ENCODE peak calls at places on chromosomes 13 and 19, in five cellular contexts. One of them, this sample, is unnamed.

GRCh38 chr19:58021541-58022282 is 12.1 kb upstream of the ZSCAN1 start:
- DNase-seq in ovary: peak; percentile 36
- DNase-seq in A549: peak; percentile 18
- DNase-seq in breast epithelium: peak; percentile 38
- DNase-seq in right lobe of liver: no peak
- DNase-seq in this sample: peak; percentile 50

GRCh38 chr19:36128392-36128736 is 11.5 kb upstream of the CAPNS1 start:
- DNase-seq in right lobe of liver: peak; percentile 71
- DNase-seq in A549: no peak
- DNase-seq in ovary: no peak
- DNase-seq in breast epithelium: no peak
- DNase-seq in this sample: no peak

GRCh38 chr13:21124853-21125252 is 51.5 kb downstream of the SKA3 start:
- DNase-seq in breast epithelium: no peak
- DNase-seq in right lobe of liver: no peak
- DNase-seq in A549: no peak
- DNase-seq in ovary: no peak
- DNase-seq in this sample: no peak

GRCh38 chr13:24251525-24251924 is 57.9 kb upstream of the C1QTNF9 start:
- DNase-seq in A549: no peak
- DNase-seq in right lobe of liver: no peak
- DNase-seq in ovary: no peak
- DNase-seq in breast epithelium: no peak
- DNase-seq in this sample: no peak

GRCh38 chr19:45262570-45262969 is 11.5 kb downstream of the MARK4 start:
- DNase-seq in right lobe of liver: no peak
- DNase-seq in ovary: no peak
- DNase-seq in A549: no peak
- DNase-seq in breast epithelium: no peak
- DNase-seq in this sample: no peak

GRCh38 chr13:81872581-81872980 is 1531.7 kb upstream of the SPRY2 start:
- DNase-seq in right lobe of liver: no peak
- DNase-seq in A549: no peak
- DNase-seq in breast epithelium: no peak
- DNase-seq in ovary: no peak
- DNase-seq in this sample: no peak

GRCh38 chr13:110780410-110780809 is 66.9 kb downstream of the ING1 start:
- DNase-seq in breast epithelium: no peak
- DNase-seq in A549: no peak
- DNase-seq in right lobe of liver: no peak
- DNase-seq in ovary: no peak
- DNase-seq in this sample: no peak

GRCh38 chr19:45251452-45252354 is 632 bp downstream of the MARK4 start:
- DNase-seq in right lobe of liver: no peak
- DNase-seq in A549: no peak
- DNase-seq in ovary: peak; percentile 42
- DNase-seq in breast epithelium: no peak
- DNase-seq in this sample: no peak

GRCh38 chr19:18710186-18710585 is 26.7 kb downstream of the CRTC1 start:
- DNase-seq in right lobe of liver: no peak
- DNase-seq in breast epithelium: no peak
- DNase-seq in ovary: no peak
- DNase-seq in A549: no peak
- DNase-seq in this sample: no peak

GRCh38 chr19:12990447-12990846 is 4.8 kb upstream of the NFIX start:
- DNase-seq in A549: no peak
- DNase-seq in ovary: no peak
- DNase-seq in right lobe of liver: no peak
- DNase-seq in breast epithelium: no peak
- DNase-seq in this sample: no peak

GRCh38 chr13:76552807-76553206 is 333.4 kb downstream of the KCTD12 start:
- DNase-seq in ovary: no peak
- DNase-seq in breast epithelium: no peak
- DNase-seq in A549: no peak
- DNase-seq in right lobe of liver: no peak
- DNase-seq in this sample: no peak

GRCh38 chr13:51158923-51159322 is 47.8 kb upstream of the C13orf42 start:
- DNase-seq in right lobe of liver: no peak
- DNase-seq in breast epithelium: no peak
- DNase-seq in ovary: no peak
- DNase-seq in A549: no peak
- DNase-seq in this sample: no peak

GRCh38 chr19:55238030-55238429 is 9.5 kb upstream of the TMEM86B start:
- DNase-seq in breast epithelium: no peak
- DNase-seq in ovary: no peak
- DNase-seq in A549: no peak
- DNase-seq in right lobe of liver: no peak
- DNase-seq in this sample: no peak

GRCh38 chr13:80524447-80525215 is 183.7 kb upstream of the SPRY2 start:
- DNase-seq in ovary: no peak
- DNase-seq in right lobe of liver: no peak
- DNase-seq in breast epithelium: no peak
- DNase-seq in A549: no peak
- DNase-seq in this sample: no peak

GRCh38 chr13:36436811-36437210 is 4.5 kb downstream of the CCNA1 start:
- DNase-seq in breast epithelium: no peak
- DNase-seq in A549: no peak
- DNase-seq in ovary: no peak
- DNase-seq in right lobe of liver: no peak
- DNase-seq in this sample: no peak

GRCh38 chr13:41546372-41547252 is 89.3 kb downstream of the RGCC start:
- DNase-seq in breast epithelium: no peak
- DNase-seq in right lobe of liver: no peak
- DNase-seq in ovary: no peak
- DNase-seq in A549: no peak
- DNase-seq in this sample: no peak

GRCh38 chr19:19670070-19670551 is 1.5 kb downstream of the ZNF101 start:
- DNase-seq in breast epithelium: no peak
- DNase-seq in ovary: no peak
- DNase-seq in A549: no peak
- DNase-seq in right lobe of liver: no peak
- DNase-seq in this sample: no peak

GRCh38 chr13:80074143-80074752 is 266.7 kb downstream of the SPRY2 start:
- DNase-seq in breast epithelium: no peak
- DNase-seq in ovary: no peak
- DNase-seq in right lobe of liver: peak; percentile 94
- DNase-seq in A549: no peak
- DNase-seq in this sample: no peak

DNA sequence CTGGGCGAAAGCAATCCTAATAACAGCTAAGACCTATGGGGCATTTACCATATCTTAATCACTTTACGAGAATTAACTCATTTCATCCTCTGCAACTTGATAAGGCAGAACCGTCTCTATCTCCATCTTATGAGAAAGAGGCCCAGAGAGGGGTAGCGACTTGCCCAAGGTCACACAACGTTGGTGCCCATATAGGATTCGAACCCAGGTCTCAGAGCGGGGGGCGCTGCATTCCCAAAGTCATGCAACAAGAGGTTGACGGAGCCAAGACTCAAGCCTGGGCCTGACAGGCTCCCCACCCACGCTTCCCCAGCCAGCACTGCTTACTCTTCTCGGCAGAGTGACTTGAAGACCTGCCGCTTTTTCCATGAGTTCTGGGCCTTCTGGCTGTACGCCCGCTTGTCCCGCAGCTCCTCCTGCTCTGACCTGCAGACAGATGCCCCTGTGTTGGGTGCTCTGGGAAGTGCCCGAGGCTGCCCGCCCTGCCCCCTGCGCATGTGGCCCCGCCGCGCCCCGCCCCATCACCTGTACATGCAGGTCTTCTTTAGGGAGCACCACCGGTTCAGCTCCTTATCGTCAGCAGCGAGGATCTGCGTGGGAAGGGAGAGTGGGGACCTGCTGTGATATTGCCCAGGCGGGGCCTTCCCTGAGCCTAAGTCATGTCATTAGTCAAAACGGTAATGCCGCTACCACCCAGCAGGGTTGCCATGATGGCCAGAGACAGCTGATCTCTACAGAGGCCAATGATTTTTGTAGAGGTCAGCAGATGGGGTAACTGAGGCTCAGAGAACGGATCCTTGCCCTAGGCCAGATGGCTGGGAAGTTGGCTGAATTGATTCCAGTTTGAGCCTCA is 10.8 kb downstream of the KRI1 start:
- DNase-seq in breast epithelium: no peak
- DNase-seq in right lobe of liver: no peak
- DNase-seq in ovary: no peak
- DNase-seq in A549: no peak
- DNase-seq in this sample: no peak
- TF ChIP-seq POLR2A in breast epithelium: no peak
- TF ChIP-seq POLR2A in right lobe of liver: no peak
- TF ChIP-seq POLR2A in ovary: no peak
- TF ChIP-seq POLR2A in A549: no peak
- TF ChIP-seq POLR2A in this sample: peak; percentile 6

DNA sequence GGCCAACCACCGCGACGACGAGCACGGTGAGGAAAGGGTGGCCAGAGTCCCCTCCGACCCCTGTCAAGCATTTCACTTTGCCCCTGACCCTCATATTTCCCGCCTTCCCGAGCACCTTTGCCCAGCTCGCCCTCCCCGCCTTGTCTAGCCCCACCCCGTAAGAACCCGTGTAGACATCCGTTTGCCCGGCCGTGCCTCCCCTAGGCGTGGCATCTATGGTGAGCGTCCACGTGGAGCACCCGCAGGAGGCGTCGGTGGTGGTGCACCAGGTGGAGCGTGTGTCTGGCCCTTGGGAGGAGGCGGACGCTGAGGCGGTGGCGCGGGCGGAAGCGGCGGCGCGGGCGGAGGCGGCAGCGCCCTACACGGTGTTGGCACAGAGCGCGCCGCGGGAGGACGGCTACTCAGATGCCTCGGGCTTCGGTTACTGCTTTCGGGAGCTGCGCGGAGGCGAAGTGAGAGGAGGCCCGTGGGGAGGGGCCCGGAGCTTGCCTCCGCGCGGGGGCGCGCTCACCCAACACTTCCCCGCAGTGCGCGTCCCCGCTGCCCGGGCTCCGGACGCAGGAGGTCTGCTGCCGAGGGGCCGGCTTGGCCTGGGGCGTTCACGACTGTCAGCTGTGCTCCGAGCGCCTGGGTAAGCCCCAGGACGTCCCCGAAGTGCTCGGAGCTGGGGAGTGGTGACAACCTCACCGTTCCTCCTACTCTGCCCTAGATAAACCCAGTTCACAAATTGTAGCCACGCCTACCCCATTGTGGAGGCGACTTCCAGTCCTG is 4.2 kb downstream of the LTBP4 start:
- DNase-seq in right lobe of liver: peak; percentile 74
- DNase-seq in ovary: peak; percentile 77
- DNase-seq in A549: peak; percentile 99
- DNase-seq in breast epithelium: peak; percentile 83
- DNase-seq in this sample: peak; percentile 74
- TF ChIP-seq POLR2A in right lobe of liver: peak; percentile 46
- TF ChIP-seq POLR2A in ovary: peak; percentile 22
- TF ChIP-seq POLR2A in A549: peak; percentile 29
- TF ChIP-seq POLR2A in breast epithelium: peak; percentile 19
- TF ChIP-seq POLR2A in this sample: peak; percentile 61

DNA sequence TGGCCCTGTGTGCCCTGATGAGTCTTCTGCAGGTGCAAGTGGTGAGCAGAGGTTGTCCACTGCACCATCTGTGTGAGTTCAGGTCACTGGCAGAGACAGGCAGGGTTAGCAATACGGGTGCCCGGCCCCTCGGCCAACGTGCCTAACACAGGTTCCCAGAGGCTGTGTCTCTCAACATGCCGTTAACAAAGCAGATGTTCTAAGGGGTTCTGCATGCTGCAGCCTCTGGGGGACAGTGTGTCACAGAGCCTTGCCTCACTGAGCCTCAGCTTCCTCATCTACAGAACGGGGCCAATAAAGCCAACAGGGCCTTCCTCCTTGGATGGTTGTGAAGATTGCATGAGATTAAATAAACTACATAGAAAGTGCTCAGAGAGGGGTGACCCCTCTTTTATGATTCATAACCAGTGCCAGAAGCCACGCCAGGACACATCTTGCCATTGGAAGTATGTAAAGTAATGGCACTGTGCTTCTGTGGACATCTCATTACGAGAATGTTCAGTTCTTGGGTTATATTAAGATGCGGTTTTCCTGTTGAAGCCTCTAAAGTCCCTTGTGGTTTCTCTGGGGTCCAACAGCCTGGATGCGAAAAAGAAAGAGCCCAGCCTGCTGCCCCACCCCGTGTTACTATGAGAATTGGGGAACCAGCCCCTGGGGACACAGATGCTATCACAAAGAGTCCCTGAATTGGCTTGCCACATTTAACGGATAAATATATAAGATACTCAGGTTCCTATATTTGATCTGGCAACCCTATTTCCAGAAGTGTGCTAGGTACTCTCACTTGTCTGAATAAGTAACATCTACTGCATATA is 11.2 kb upstream of the ARHGEF18 start:
- DNase-seq in breast epithelium: no peak
- DNase-seq in ovary: no peak
- DNase-seq in right lobe of liver: no peak
- DNase-seq in A549: no peak
- DNase-seq in this sample: no peak
- TF ChIP-seq POLR2A in breast epithelium: no peak
- TF ChIP-seq POLR2A in ovary: no peak
- TF ChIP-seq POLR2A in right lobe of liver: no peak
- TF ChIP-seq POLR2A in A549: no peak
- TF ChIP-seq POLR2A in this sample: no peak

GRCh38 chr13:44577236-44578063 is 1.3 kb upstream of the TSC22D1 start:
- DNase-seq in breast epithelium: peak; percentile 95
- DNase-seq in A549: peak; percentile 64
- DNase-seq in ovary: peak; percentile 98
- DNase-seq in right lobe of liver: peak; percentile 94
- DNase-seq in this sample: peak; percentile 97
- TF ChIP-seq POLR2A in breast epithelium: peak; percentile 9
- TF ChIP-seq POLR2A in A549: peak; percentile 63
- TF ChIP-seq POLR2A in ovary: peak; percentile 61
- TF ChIP-seq POLR2A in right lobe of liver: peak; percentile 62
- TF ChIP-seq POLR2A in this sample: peak; percentile 90

GRCh38 chr19:46347572-46347883 is 641 bp downstream of the PPP5C start:
- DNase-seq in right lobe of liver: no peak
- DNase-seq in A549: no peak
- DNase-seq in ovary: no peak
- DNase-seq in breast epithelium: no peak
- DNase-seq in this sample: no peak

GRCh38 chr19:46347985-46348384 is 1.1 kb downstream of the PPP5C start:
- DNase-seq in ovary: no peak
- DNase-seq in breast epithelium: no peak
- DNase-seq in right lobe of liver: no peak
- DNase-seq in A549: no peak
- DNase-seq in this sample: no peak

GRCh38 chr19:46345157-46345556 is 1.7 kb upstream of the PPP5C start:
- DNase-seq in breast epithelium: no peak
- DNase-seq in ovary: no peak
- DNase-seq in A549: no peak
- DNase-seq in right lobe of liver: no peak
- DNase-seq in this sample: no peak

GRCh38 chr19:46349311-46349993 is 2.6 kb downstream of the PPP5C start:
- DNase-seq in right lobe of liver: no peak
- DNase-seq in A549: no peak
- DNase-seq in breast epithelium: no peak
- DNase-seq in ovary: no peak
- DNase-seq in this sample: no peak

GRCh38 chr19:46346821-46347571 is at the start of gene PPP5C:
- DNase-seq in breast epithelium: peak; percentile 90
- DNase-seq in right lobe of liver: peak; percentile 92
- DNase-seq in ovary: peak; percentile 92
- DNase-seq in A549: peak; percentile 100
- DNase-seq in this sample: peak; percentile 96
- TF ChIP-seq POLR2A in breast epithelium: peak; percentile 63
- TF ChIP-seq POLR2A in right lobe of liver: peak; percentile 70
- TF ChIP-seq POLR2A in ovary: peak; percentile 87
- TF ChIP-seq POLR2A in A549: peak; percentile 80
- TF ChIP-seq POLR2A in this sample: peak; percentile 80

GRCh38 chr19:1015061-1015781 is 5.7 kb downstream of the TMEM259 start:
- DNase-seq in A549: no peak
- DNase-seq in right lobe of liver: no peak
- DNase-seq in ovary: no peak
- DNase-seq in breast epithelium: no peak
- DNase-seq in this sample: no peak
- TF ChIP-seq POLR2A in A549: no peak
- TF ChIP-seq POLR2A in right lobe of liver: no peak
- TF ChIP-seq POLR2A in ovary: no peak
- TF ChIP-seq POLR2A in breast epithelium: no peak
- TF ChIP-seq POLR2A in this sample: no peak

This sample was measured in erythroblast.